ENCODE peak calls at places on chromosomes 3 and 15, in ten cellular contexts. G is neuronal stem cell; D is cardiac muscle cell; Q is CD8-positive, alpha-beta memory T cell; P is A673; X is AG04450; H is mammary epithelial cell; T is cardiac fibroblast; O is CD8-positive, alpha-beta T cell; N is body of pancreas. A is an unnamed sample.

GRCh38 chr15:70101459-70102113 is 3.9 kb upstream of the TLE3 start:
- DNase-seq in P (peak), H (peak), G (peak), O (no peak), N (peak), D (peak), X (peak), Q (no peak), T (peak), A (peak)

GRCh38 chr15:81752149-81752942 is 293.5 kb downstream of the MEX3B start:
- DNase-seq in H (peak), O (no peak), G (no peak), N (peak), X (no peak), D (peak), P (peak), Q (no peak), T (peak), A (peak)

GRCh38 chr3:197456271-197457091 is 99.3 kb downstream of the BDH1 start:
- DNase-seq in P (peak), O (peak), H (peak), Q (peak), N (peak), G (peak), T (peak), D (peak), X (peak), A (peak)

GRCh38 chr3:52394751-52395502 is 50.0 kb downstream of the SEMA3G start:
- DNase-seq in P (no peak), O (no peak), N (no peak), X (no peak), T (no peak), H (no peak), Q (no peak), D (no peak), G (no peak), A (no peak)

GRCh38 chr3:150830745-150831144 is 67.8 kb upstream of the SIAH2 start:
- DNase-seq in T (no peak), N (no peak), O (no peak), D (no peak), H (no peak), P (no peak), Q (no peak), G (no peak), X (no peak), A (no peak)

GRCh38 chr3:120567370-120568197 is 28.6 kb upstream of the NDUFB4 start:
- DNase-seq in N (peak), H (peak), D (peak), P (peak), O (no peak), Q (no peak), T (peak), G (no peak), X (no peak), A (peak)

GRCh38 chr15:76991741-76992645 is 2.9 kb upstream of the PSTPIP1 start:
- DNase-seq in O (no peak), G (no peak), Q (no peak), D (no peak), N (peak), T (no peak), P (no peak), X (no peak), H (no peak), A (no peak)

GRCh38 chr3:123423026-123423425 is 25.9 kb downstream of the ADCY5 start:
- DNase-seq in T (no peak), O (no peak), N (peak), P (no peak), Q (no peak), X (no peak), H (no peak), G (no peak), D (no peak), A (no peak)

GRCh38 chr3:127115691-127116351 is 77.1 kb upstream of the PRR23E start:
- DNase-seq in G (no peak), Q (no peak), T (no peak), N (no peak), D (no peak), H (no peak), X (no peak), P (no peak), O (no peak), A (no peak)

GRCh38 chr15:51053571-51053970 is 41.1 kb downstream of the TNFAIP8L3 start:
- DNase-seq in H (no peak), O (no peak), Q (no peak), G (no peak), N (no peak), X (no peak), T (peak), P (no peak), D (no peak), A (no peak)

GRCh38 chr3:39780352-39780751 is 29.1 kb upstream of the MYRIP start:
- DNase-seq in H (no peak), Q (no peak), N (no peak), D (no peak), G (no peak), X (no peak), P (no peak), O (no peak), T (no peak), A (no peak)

GRCh38 chr3:129121016-129121791 is 400 bp downstream of the RAB43 start:
- DNase-seq in N (no peak), P (peak), G (peak), H (no peak), D (peak), T (peak), X (no peak), O (no peak), Q (no peak), A (no peak)

GRCh38 chr3:186588619-186589018 is 18.1 kb downstream of the DNAJB11 start:
- DNase-seq in N (no peak), G (no peak), P (no peak), H (peak), T (peak), O (no peak), Q (no peak), D (no peak), X (no peak), A (no peak)

GRCh38 chr15:80061581-80061980 is 2.1 kb downstream of the ZFAND6 start:
- DNase-seq in X (no peak), G (no peak), O (no peak), D (no peak), P (no peak), H (no peak), Q (no peak), N (no peak), T (peak), A (no peak)

GRCh38 chr3:31008986-31009385 is 114.5 kb upstream of the GADL1 start:
- DNase-seq in O (no peak), T (peak), Q (no peak), P (no peak), D (no peak), H (peak), X (no peak), N (no peak), G (no peak), A (no peak)

GRCh38 chr3:119579366-119580147 is at the start of gene ADPRH:
- DNase-seq in O (peak), N (peak), X (no peak), G (peak), P (peak), D (peak), T (peak), Q (peak), H (peak), A (no peak)

GRCh38 chr3:122987231-122987630 is 40.3 kb downstream of the SEMA5B start:
- DNase-seq in G (no peak), H (no peak), X (no peak), O (no peak), Q (no peak), P (no peak), T (no peak), D (no peak), N (no peak), A (no peak)

GRCh38 chr3:95154775-95155174 is 1091.9 kb downstream of the NSUN3 start:
- DNase-seq in H (peak), D (no peak), P (no peak), X (no peak), T (peak), O (no peak), Q (no peak), G (no peak), N (no peak), A (no peak)

GRCh38 chr3:21801631-21802030 is 50.6 kb upstream of the ZNF385D start:
- DNase-seq in X (no peak), G (no peak), D (no peak), Q (no peak), O (no peak), H (no peak), T (no peak), N (no peak), P (no peak), A (no peak)

GRCh38 chr3:21795152-21795837 is 44.3 kb upstream of the ZNF385D start:
- DNase-seq in Q (no peak), X (no peak), N (peak), P (no peak), H (no peak), O (no peak), G (no peak), T (no peak), D (peak), A (no peak)

GRCh38 chr3:21803604-21804003 is 52.6 kb upstream of the ZNF385D start:
- DNase-seq in O (no peak), Q (no peak), T (peak), D (no peak), N (no peak), H (no peak), P (no peak), X (no peak), G (no peak), A (no peak)

GRCh38 chr3:21795863-21796392 is 44.9 kb upstream of the ZNF385D start:
- DNase-seq in X (no peak), T (no peak), N (no peak), H (no peak), Q (no peak), O (no peak), D (no peak), P (no peak), G (no peak), A (no peak)

DNA sequence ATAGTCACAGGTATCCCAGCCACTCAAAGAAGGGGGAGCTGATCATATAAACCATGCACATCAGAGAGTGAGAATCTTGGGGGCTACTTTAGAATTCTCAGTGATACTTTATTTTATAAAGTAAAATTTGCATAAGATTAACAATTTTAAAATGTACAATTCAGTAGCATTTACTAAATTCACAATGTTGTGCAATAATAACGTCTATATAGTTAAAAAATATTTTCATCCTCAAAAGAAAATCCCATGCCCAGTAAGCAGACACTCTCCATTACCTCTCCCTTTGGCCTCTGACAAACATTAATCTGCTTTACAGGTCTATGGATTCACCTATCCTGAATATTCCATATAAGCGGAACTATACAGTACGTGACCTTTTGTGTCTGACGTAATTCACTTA is 47.7 kb upstream of the ZNF385D start:
- DNase-seq in D (no peak), X (no peak), T (no peak), Q (no peak), H (no peak), G (no peak), N (no peak), O (no peak), P (no peak), A (no peak)
- H3K4me3 ChIP-seq in D (no peak), X (no peak), T (no peak), Q (no peak), H (no peak), G (no peak), N (no peak), O (no peak), P (no peak), A (no peak)

GRCh38 chr3:174330303-174330702 is 528.8 kb upstream of the NAALADL2 start:
- DNase-seq in P (peak), Q (no peak), X (peak), T (peak), H (no peak), O (no peak), D (no peak), N (no peak), G (no peak), A (peak)

GRCh38 chr3:174331095-174331802 is 527.9 kb upstream of the NAALADL2 start:
- DNase-seq in P (no peak), T (no peak), D (no peak), N (no peak), X (no peak), G (no peak), Q (no peak), H (no peak), O (no peak), A (no peak)

GRCh38 chr3:174332413-174332812 is 526.7 kb upstream of the NAALADL2 start:
- DNase-seq in H (no peak), D (no peak), P (no peak), G (no peak), T (no peak), O (no peak), Q (no peak), N (no peak), X (no peak), A (no peak)

GRCh38 chr3:174325834-174326705 is 533.1 kb upstream of the NAALADL2 start:
- DNase-seq in P (peak), Q (no peak), D (no peak), G (no peak), O (no peak), T (peak), H (no peak), X (no peak), N (no peak), A (peak)

DNA sequence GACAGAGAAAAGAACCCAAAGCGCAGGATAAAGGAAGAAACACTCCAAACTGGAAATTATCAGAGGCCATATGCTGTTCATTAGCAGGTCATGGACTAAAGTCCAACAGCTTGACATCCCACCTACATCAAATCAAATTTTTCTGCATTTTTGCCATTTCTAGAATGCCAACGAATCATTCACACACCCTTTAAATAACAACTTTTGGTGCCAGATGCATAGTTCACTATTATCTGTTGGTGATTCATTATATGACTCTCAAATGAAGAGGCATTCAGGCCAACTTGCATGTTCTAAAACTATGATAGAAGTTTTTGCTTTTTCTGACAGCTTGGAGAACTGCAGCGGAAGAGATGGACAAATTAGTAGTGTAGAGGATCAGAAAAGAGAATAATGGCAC is 529.8 kb upstream of the NAALADL2 start:
- DNase-seq in Q (no peak), T (peak), H (no peak), P (no peak), N (no peak), D (no peak), X (no peak), O (no peak), G (no peak), A (no peak)
- H3K4me3 ChIP-seq in Q (no peak), T (no peak), H (no peak), P (no peak), N (no peak), D (no peak), X (no peak), O (no peak), G (no peak), A (no peak)

GRCh38 chr3:34779092-34779491 is 860.2 kb upstream of the ARPP21 start:
- DNase-seq in X (no peak), H (no peak), O (no peak), N (no peak), T (no peak), D (no peak), Q (no peak), P (no peak), G (no peak), A (no peak)
- H3K4me3 ChIP-seq in X (no peak), H (no peak), O (no peak), N (no peak), T (no peak), D (no peak), Q (no peak), P (no peak), G (no peak), A (no peak)

DNA sequence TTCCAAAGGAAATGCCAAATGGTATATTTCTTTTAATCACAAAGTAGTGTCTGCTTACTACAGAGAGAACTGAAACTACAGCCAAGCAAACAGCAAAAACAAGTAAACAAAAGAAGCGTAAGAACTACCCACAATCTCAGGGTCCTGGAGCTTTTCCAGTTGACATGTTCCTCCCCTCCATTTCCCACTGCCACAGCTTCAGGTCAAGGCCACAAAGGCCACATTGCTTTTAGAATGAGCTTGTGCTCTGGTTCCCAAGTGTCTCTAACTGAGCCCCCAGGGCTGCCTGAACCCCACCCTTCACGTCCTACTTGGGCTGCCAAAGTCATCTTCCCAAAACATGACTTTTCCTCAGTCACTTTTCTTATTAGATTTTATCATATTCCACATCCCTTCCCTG is 24.2 kb downstream of the CTDSPL start:
- DNase-seq in O (no peak), N (no peak), X (no peak), T (no peak), Q (no peak), G (no peak), P (no peak), D (no peak), H (no peak), A (no peak)
- H3K4me3 ChIP-seq in O (no peak), N (no peak), X (no peak), T (no peak), Q (no peak), G (no peak), P (no peak), D (no peak), H (no peak), A (no peak)

DNA sequence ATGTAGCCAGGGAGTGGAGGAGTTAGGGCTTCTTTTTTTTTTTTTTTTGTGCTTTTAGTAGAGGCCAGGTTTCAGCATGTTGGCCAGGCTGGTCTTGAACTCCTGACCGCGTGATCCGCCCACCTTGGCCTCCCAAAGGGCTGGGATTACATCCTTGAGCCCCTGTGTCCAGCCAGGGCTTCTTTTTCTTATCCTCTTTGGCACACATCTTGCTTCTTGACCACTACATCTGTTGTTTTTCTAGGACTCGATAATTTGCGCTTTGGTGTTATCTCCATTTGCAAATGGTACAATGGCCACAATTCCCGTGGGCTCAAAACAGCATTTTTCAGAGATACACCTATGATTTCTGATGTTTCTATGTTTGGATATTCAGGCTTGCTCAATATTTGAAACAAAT is 4.2 kb downstream of the SKIL start:
- DNase-seq in N (no peak), H (no peak), T (no peak), D (no peak), X (no peak), G (no peak), Q (no peak), P (no peak), O (no peak), A (no peak)
- H3K4me3 ChIP-seq in N (no peak), H (no peak), T (peak), D (no peak), X (peak), G (no peak), Q (no peak), P (no peak), O (no peak), A (no peak)

DNA sequence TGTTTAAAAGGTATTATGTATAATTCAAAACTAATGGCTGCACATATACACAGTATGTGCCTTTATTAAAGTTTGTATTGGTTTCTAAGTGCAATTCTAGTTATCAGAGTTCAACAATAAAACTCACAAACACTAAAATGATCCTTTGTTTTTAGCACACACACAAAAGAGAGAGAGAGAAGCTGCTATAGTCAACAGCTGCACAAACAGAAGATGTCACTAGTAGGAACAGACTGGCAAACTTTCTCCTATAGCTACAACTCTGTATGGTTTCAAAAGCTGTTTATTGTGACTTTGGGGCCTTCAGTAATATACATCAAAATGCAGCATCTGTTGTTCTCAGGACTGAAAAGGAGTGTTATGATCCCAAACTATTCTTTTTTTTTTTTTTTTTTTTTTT is 6.1 kb downstream of the SECISBP2L start:
- DNase-seq in N (no peak), T (no peak), H (no peak), G (no peak), X (no peak), O (no peak), Q (no peak), D (no peak), P (no peak), A (no peak)
- H3K4me3 ChIP-seq in N (no peak), T (no peak), H (no peak), G (no peak), X (no peak), O (no peak), Q (no peak), D (no peak), P (no peak), A (no peak)

DNA sequence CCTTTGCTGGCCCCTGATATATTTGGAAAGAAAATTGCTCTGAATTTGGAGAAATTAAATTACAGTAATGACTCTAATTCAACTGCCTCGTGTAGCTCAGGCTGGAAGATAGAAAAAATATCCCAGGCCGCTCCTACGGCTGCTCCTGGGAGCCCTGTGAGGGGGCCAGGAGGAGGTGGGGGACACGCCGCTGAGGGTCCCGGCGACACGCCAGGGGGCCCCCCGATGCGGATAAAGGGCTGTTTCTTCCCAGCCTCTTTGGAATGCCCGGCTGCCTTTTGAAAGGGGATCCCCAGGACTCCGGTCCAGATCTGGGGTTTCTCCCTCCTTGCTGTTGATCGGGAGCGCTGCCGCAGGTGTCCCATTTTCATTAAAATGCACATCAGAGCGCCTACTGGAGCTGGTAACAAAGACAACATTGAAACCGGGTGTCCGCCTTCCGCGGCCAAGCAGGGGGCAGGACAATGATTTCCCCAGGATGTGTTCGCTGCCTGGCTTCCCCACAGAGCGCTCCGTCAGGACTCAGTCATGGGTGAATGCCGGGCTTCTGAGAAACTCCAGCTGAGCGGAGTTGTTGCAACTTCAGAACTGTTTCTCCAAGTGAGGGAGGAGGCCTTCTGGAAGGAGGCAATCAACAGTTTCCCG is 200.1 kb upstream of the KBTBD8 start:
- DNase-seq in Q (no peak), O (no peak), P (peak), X (peak), H (no peak), D (peak), N (no peak), G (peak), T (peak), A (no peak)
- H3K4me3 ChIP-seq in Q (no peak), O (no peak), P (no peak), X (no peak), H (no peak), D (peak), N (no peak), G (peak), T (peak), A (no peak)

GRCh38 chr15:23561914-23562313 is 3.6 kb upstream of the MKRN3 start:
- DNase-seq in X (no peak), D (no peak), T (no peak), O (no peak), G (no peak), P (no peak), H (no peak), Q (no peak), N (no peak), A (no peak)
- H3K4me3 ChIP-seq in X (no peak), D (no peak), T (no peak), O (no peak), G (no peak), P (no peak), H (no peak), Q (no peak), N (no peak), A (no peak)

A was measured in HFF-Myc.